ENCODE peak calls at places on chromosomes 7 and 10, in six cellular contexts. One of them, this sample, is unnamed.

GRCh38 chr10:129755075-129756020 is 208.7 kb downstream of the EBF3 start:
- DNase-seq in choroid plexus epithelial cell: no peak
- DNase-seq in BJ: no peak
- DNase-seq in small intestine: no peak
- DNase-seq in naive thymus-derived CD8-positive, alpha-beta T cell: no peak
- DNase-seq in heart left ventricle: no peak
- DNase-seq in this sample: no peak

GRCh38 chr10:47252093-47252780 is 47.8 kb upstream of the GDF10 start:
- DNase-seq in choroid plexus epithelial cell: no peak
- DNase-seq in BJ: no peak
- DNase-seq in small intestine: no peak
- DNase-seq in naive thymus-derived CD8-positive, alpha-beta T cell: no peak
- DNase-seq in heart left ventricle: no peak
- DNase-seq in this sample: no peak

GRCh38 chr10:66931949-66932343 is 6.1 kb downstream of the LRRTM3 start:
- DNase-seq in choroid plexus epithelial cell: no peak
- DNase-seq in BJ: no peak
- DNase-seq in small intestine: no peak
- DNase-seq in naive thymus-derived CD8-positive, alpha-beta T cell: no peak
- DNase-seq in heart left ventricle: no peak
- DNase-seq in this sample: no peak

GRCh38 chr10:74825033-74825370 is 1.4 kb upstream of the KAT6B start:
- DNase-seq in choroid plexus epithelial cell: no peak
- DNase-seq in BJ: no peak
- DNase-seq in small intestine: no peak
- DNase-seq in naive thymus-derived CD8-positive, alpha-beta T cell: peak; percentile 62
- DNase-seq in heart left ventricle: peak; percentile 68
- DNase-seq in this sample: no peak

GRCh38 chr7:29826530-29826822 is 20.2 kb downstream of the WIPF3 start:
- DNase-seq in choroid plexus epithelial cell: no peak
- DNase-seq in BJ: no peak
- DNase-seq in small intestine: no peak
- DNase-seq in naive thymus-derived CD8-positive, alpha-beta T cell: no peak
- DNase-seq in heart left ventricle: no peak
- DNase-seq in this sample: no peak

GRCh38 chr10:132602610-132603009 is 65.0 kb downstream of the INPP5A start:
- DNase-seq in choroid plexus epithelial cell: no peak
- DNase-seq in BJ: no peak
- DNase-seq in small intestine: no peak
- DNase-seq in naive thymus-derived CD8-positive, alpha-beta T cell: no peak
- DNase-seq in heart left ventricle: no peak
- DNase-seq in this sample: no peak

GRCh38 chr10:69496352-69497234 is 45.3 kb downstream of the TSPAN15 start:
- DNase-seq in choroid plexus epithelial cell: no peak
- DNase-seq in BJ: no peak
- DNase-seq in small intestine: no peak
- DNase-seq in naive thymus-derived CD8-positive, alpha-beta T cell: no peak
- DNase-seq in heart left ventricle: no peak
- DNase-seq in this sample: no peak

GRCh38 chr7:50696810-50697582 is 85.7 kb downstream of the GRB10 start:
- DNase-seq in choroid plexus epithelial cell: peak; percentile 40
- DNase-seq in BJ: no peak
- DNase-seq in small intestine: peak; percentile 51
- DNase-seq in naive thymus-derived CD8-positive, alpha-beta T cell: no peak
- DNase-seq in heart left ventricle: no peak
- DNase-seq in this sample: no peak

GRCh38 chr10:35564276-35564982 is 40.7 kb upstream of the GJD4 start:
- DNase-seq in choroid plexus epithelial cell: peak; percentile 88
- DNase-seq in BJ: no peak
- DNase-seq in small intestine: no peak
- DNase-seq in naive thymus-derived CD8-positive, alpha-beta T cell: no peak
- DNase-seq in heart left ventricle: peak; percentile 39
- DNase-seq in this sample: no peak

GRCh38 chr7:96388620-96389383 is 66.9 kb upstream of the SLC25A13 start:
- DNase-seq in choroid plexus epithelial cell: peak; percentile 76
- DNase-seq in BJ: peak; percentile 39
- DNase-seq in small intestine: no peak
- DNase-seq in naive thymus-derived CD8-positive, alpha-beta T cell: no peak
- DNase-seq in heart left ventricle: peak; percentile 31
- DNase-seq in this sample: peak; percentile 49

This sample was measured in GM04503.